ENCODE peak calls at places on chromosomes 2 and 18, in seven cellular contexts. D is WTC11; J is NCI-H510A; E is stimulated activated CD4-positive, alpha-beta T cell treated with anti-CD3 and anti-CD28 coated beads, Interleukin-1b, Interleukin-23, amount 100 ng/mL, for 4 hours; Q is PC-9; M is NCI-H2029; L is HCT116. H is an unnamed sample.

GRCh38 chr2:27903649-27904544 is 13.4 kb downstream of the BABAM2 start:
- DNase-seq in D (no peak), J (no peak), E (no peak), Q (no peak), M (no peak), L (peak), H (no peak)

GRCh38 chr18:60838677-60839076 is 466.1 kb upstream of the MC4R start:
- DNase-seq in D (no peak), J (no peak), E (no peak), Q (no peak), M (no peak), L (no peak), H (no peak)

GRCh38 chr2:213252206-213252605 is 32.1 kb upstream of the SPAG16 start:
- DNase-seq in D (no peak), J (no peak), E (no peak), Q (no peak), M (no peak), L (no peak), H (no peak)

GRCh38 chr2:75574106-75574505 is 13.4 kb upstream of the EVA1A start:
- DNase-seq in D (no peak), J (no peak), E (no peak), Q (no peak), M (no peak), L (no peak), H (no peak)

GRCh38 chr18:9413586-9413985 is 61.7 kb upstream of the RALBP1 start:
- DNase-seq in D (no peak), J (no peak), E (no peak), Q (peak), M (no peak), L (no peak), H (no peak)

GRCh38 chr2:28286678-28287077 is 106.0 kb upstream of the FOSL2 start:
- DNase-seq in D (no peak), J (no peak), E (no peak), Q (no peak), M (no peak), L (no peak), H (no peak)

GRCh38 chr2:14557111-14557510 is 75.4 kb upstream of the LRATD1 start:
- DNase-seq in D (no peak), J (no peak), E (no peak), Q (no peak), M (no peak), L (no peak), H (no peak)

GRCh38 chr2:3428577-3428976 is 49.1 kb downstream of the TRAPPC12 start:
- DNase-seq in D (no peak), J (no peak), E (no peak), Q (no peak), M (no peak), L (no peak), H (no peak)

GRCh38 chr2:58427572-58428285 is 186.6 kb upstream of the FANCL start:
- DNase-seq in D (peak), J (peak), E (no peak), Q (peak), M (peak), L (no peak), H (no peak)

GRCh38 chr18:67513285-67513684 is 3.2 kb downstream of the DSEL start:
- DNase-seq in D (no peak), J (no peak), E (no peak), Q (no peak), M (no peak), L (no peak), H (no peak)

GRCh38 chr2:199841409-199841808 is 9.6 kb downstream of the FTCDNL1 start:
- DNase-seq in D (no peak), J (no peak), E (no peak), Q (no peak), M (no peak), L (no peak), H (no peak)

GRCh38 chr2:178679891-178680290 is 127.3 kb downstream of the TTN start:
- DNase-seq in D (no peak), J (no peak), E (no peak), Q (no peak), M (no peak), L (no peak), H (no peak)

GRCh38 chr2:170122883-170123547 is 54.9 kb upstream of the MYO3B start:
- DNase-seq in D (no peak), J (peak), E (no peak), Q (peak), M (no peak), L (peak), H (no peak)

GRCh38 chr18:58861353-58861752 is 3.3 kb upstream of the ZNF532 start:
- DNase-seq in D (no peak), J (peak), E (no peak), Q (no peak), M (no peak), L (no peak), H (no peak)

GRCh38 chr2:85318222-85319182 is 9.3 kb downstream of the TGOLN2 start:
- DNase-seq in D (no peak), J (no peak), E (no peak), Q (no peak), M (no peak), L (no peak), H (no peak)

GRCh38 chr18:3060667-3061580 is 48.0 kb upstream of the LPIN2 start:
- DNase-seq in D (no peak), J (no peak), E (no peak), Q (no peak), M (no peak), L (no peak), H (no peak)

GRCh38 chr2:217903142-217903858 is 99.5 kb downstream of the TNS1 start:
- DNase-seq in D (no peak), J (no peak), E (no peak), Q (no peak), M (no peak), L (no peak), H (no peak)

GRCh38 chr18:48393170-48393569 is 16.0 kb downstream of the ZBTB7C start:
- DNase-seq in D (no peak), J (no peak), E (no peak), Q (no peak), M (no peak), L (no peak), H (no peak)

GRCh38 chr18:50642439-50642838 is 82.6 kb downstream of the MAPK4 start:
- DNase-seq in D (no peak), J (no peak), E (no peak), Q (no peak), M (no peak), L (no peak), H (no peak)

GRCh38 chr18:36307513-36307912 is 10.0 kb downstream of the FHOD3 start:
- DNase-seq in D (no peak), J (no peak), E (no peak), Q (no peak), M (no peak), L (no peak), H (no peak)

GRCh38 chr2:181231886-181232644 is 225.1 kb upstream of the ITGA4 start:
- DNase-seq in D (no peak), J (no peak), E (no peak), Q (no peak), M (no peak), L (no peak), H (no peak)

GRCh38 chr18:49708674-49709580 is 104.4 kb downstream of the ACAA2 start:
- DNase-seq in D (no peak), J (no peak), E (no peak), Q (no peak), M (no peak), L (no peak), H (no peak)

GRCh38 chr2:1854747-1855146 is 110.4 kb upstream of the PXDN start:
- DNase-seq in D (peak), J (peak), E (no peak), Q (no peak), M (no peak), L (no peak), H (no peak)

GRCh38 chr2:88903744-88904353 is 212.4 kb downstream of the RPIA start:
- DNase-seq in D (no peak), J (no peak), E (no peak), Q (no peak), M (no peak), L (peak), H (no peak)

GRCh38 chr2:208265371-208265806 is 666 bp upstream of the PIKFYVE start:
- DNase-seq in D (peak), J (peak), E (no peak), Q (peak), M (peak), L (no peak), H (no peak)

GRCh38 chr2:44949329-44950151 is 8.0 kb downstream of the SIX3 start:
- DNase-seq in D (peak), J (peak), E (no peak), Q (no peak), M (no peak), L (no peak), H (no peak)

GRCh38 chr2:202064206-202064880 is 8.7 kb upstream of the KIAA2012 start:
- DNase-seq in D (no peak), J (no peak), E (no peak), Q (peak), M (no peak), L (no peak), H (no peak)

GRCh38 chr2:119006441-119006840 is 64.4 kb downstream of the MARCO start:
- DNase-seq in D (no peak), J (no peak), E (no peak), Q (no peak), M (no peak), L (no peak), H (no peak)

GRCh38 chr2:27303093-27304025 is 4.9 kb downstream of the UCN start:
- DNase-seq in D (no peak), J (peak), E (peak), Q (peak), M (peak), L (peak), H (no peak)

GRCh38 chr2:177758591-177759371 is 313.8 kb downstream of the PDE11A start:
- DNase-seq in D (peak), J (no peak), E (no peak), Q (peak), M (no peak), L (peak), H (no peak)

GRCh38 chr2:21413082-21413481 is 289.3 kb downstream of the TDRD15 start:
- DNase-seq in D (no peak), J (peak), E (no peak), Q (no peak), M (no peak), L (no peak), H (no peak)

GRCh38 chr18:8177330-8178016 is 431.8 kb upstream of the RAB12 start:
- DNase-seq in D (no peak), J (peak), E (no peak), Q (no peak), M (no peak), L (no peak), H (no peak)

GRCh38 chr2:145186303-145186702 is 666.4 kb upstream of the ZEB2 start:
- DNase-seq in D (peak), J (no peak), E (no peak), Q (no peak), M (no peak), L (no peak), H (no peak)

GRCh38 chr2:16272038-16272788 is 331.9 kb downstream of the MYCN start:
- DNase-seq in D (no peak), J (no peak), E (no peak), Q (no peak), M (no peak), L (no peak), H (no peak)

GRCh38 chr2:222655406-222655747 is 515 bp downstream of the FARSB start:
- DNase-seq in D (no peak), J (peak), E (no peak), Q (no peak), M (peak), L (peak), H (no peak)